ENCODE peak calls at places on chromosomes 5 and 9, in five cellular contexts. One of them, this sample, is unnamed.

GRCh38 chr5:27706832-27707231 is 668.4 kb upstream of the CDH9 start:
- DNase-seq in left colon: no peak
- DNase-seq in foreskin fibroblast: no peak
- DNase-seq in pancreas: no peak
- DNase-seq in NCI-H1105 treated with DMSO at 0.1 percent for 48 hours: no peak
- DNase-seq in this sample: no peak

GRCh38 chr5:36728697-36729543 is 122.5 kb downstream of the SLC1A3 start:
- DNase-seq in left colon: no peak
- DNase-seq in foreskin fibroblast: peak
- DNase-seq in NCI-H1105 treated with DMSO at 0.1 percent for 48 hours: peak
- DNase-seq in pancreas: no peak
- DNase-seq in this sample: peak

GRCh38 chr5:112366987-112367386 is 52.1 kb downstream of the EPB41L4A start:
- DNase-seq in left colon: no peak
- DNase-seq in pancreas: no peak
- DNase-seq in foreskin fibroblast: no peak
- DNase-seq in NCI-H1105 treated with DMSO at 0.1 percent for 48 hours: no peak
- DNase-seq in this sample: peak

GRCh38 chr5:134436523-134437339 is 25.1 kb upstream of the CDKN2AIPNL start:
- DNase-seq in pancreas: peak
- DNase-seq in left colon: peak
- DNase-seq in foreskin fibroblast: peak
- DNase-seq in NCI-H1105 treated with DMSO at 0.1 percent for 48 hours: peak
- DNase-seq in this sample: peak

GRCh38 chr9:7258688-7259396 is 501.1 kb downstream of the KDM4C start:
- DNase-seq in foreskin fibroblast: no peak
- DNase-seq in left colon: no peak
- DNase-seq in pancreas: no peak
- DNase-seq in NCI-H1105 treated with DMSO at 0.1 percent for 48 hours: peak
- DNase-seq in this sample: no peak

GRCh38 chr5:122156724-122157325 is 27.5 kb downstream of the ZNF474 start:
- DNase-seq in foreskin fibroblast: peak
- DNase-seq in left colon: no peak
- DNase-seq in NCI-H1105 treated with DMSO at 0.1 percent for 48 hours: no peak
- DNase-seq in pancreas: no peak
- DNase-seq in this sample: no peak

GRCh38 chr5:85132269-85132668 is 747.6 kb upstream of the EDIL3 start:
- DNase-seq in pancreas: no peak
- DNase-seq in NCI-H1105 treated with DMSO at 0.1 percent for 48 hours: no peak
- DNase-seq in foreskin fibroblast: no peak
- DNase-seq in left colon: no peak
- DNase-seq in this sample: no peak

GRCh38 chr5:102856374-102856748 is 101.3 kb downstream of the PAM start:
- DNase-seq in NCI-H1105 treated with DMSO at 0.1 percent for 48 hours: no peak
- DNase-seq in left colon: no peak
- DNase-seq in pancreas: no peak
- DNase-seq in foreskin fibroblast: peak
- DNase-seq in this sample: peak

GRCh38 chr9:124447297-124447661 is 3.0 kb upstream of the ADGRD2 start:
- DNase-seq in NCI-H1105 treated with DMSO at 0.1 percent for 48 hours: no peak
- DNase-seq in foreskin fibroblast: no peak
- DNase-seq in left colon: no peak
- DNase-seq in pancreas: no peak
- DNase-seq in this sample: no peak

GRCh38 chr5:173786296-173787187 is 101.6 kb upstream of the CPEB4 start:
- DNase-seq in NCI-H1105 treated with DMSO at 0.1 percent for 48 hours: no peak
- DNase-seq in foreskin fibroblast: no peak
- DNase-seq in left colon: no peak
- DNase-seq in pancreas: no peak
- DNase-seq in this sample: no peak

GRCh38 chr5:173025651-173026050 is 30.5 kb upstream of the CREBRF start:
- DNase-seq in pancreas: no peak
- DNase-seq in left colon: no peak
- DNase-seq in NCI-H1105 treated with DMSO at 0.1 percent for 48 hours: no peak
- DNase-seq in foreskin fibroblast: no peak
- DNase-seq in this sample: no peak

GRCh38 chr9:137453643-137454081 is 5.5 kb downstream of the NSMF start:
- DNase-seq in pancreas: peak
- DNase-seq in left colon: peak
- DNase-seq in NCI-H1105 treated with DMSO at 0.1 percent for 48 hours: peak
- DNase-seq in foreskin fibroblast: peak
- DNase-seq in this sample: peak

GRCh38 chr5:548256-548655 is 24.0 kb upstream of the SLC9A3 start:
- DNase-seq in pancreas: no peak
- DNase-seq in left colon: peak
- DNase-seq in foreskin fibroblast: no peak
- DNase-seq in NCI-H1105 treated with DMSO at 0.1 percent for 48 hours: no peak
- DNase-seq in this sample: no peak

GRCh38 chr9:105309531-105309931 is 65.1 kb downstream of the SLC44A1 start:
- DNase-seq in left colon: no peak
- DNase-seq in pancreas: no peak
- DNase-seq in foreskin fibroblast: no peak
- DNase-seq in NCI-H1105 treated with DMSO at 0.1 percent for 48 hours: peak
- DNase-seq in this sample: no peak

GRCh38 chr5:154042751-154043150 is 4.0 kb downstream of the MFAP3 start:
- DNase-seq in left colon: no peak
- DNase-seq in pancreas: no peak
- DNase-seq in foreskin fibroblast: no peak
- DNase-seq in NCI-H1105 treated with DMSO at 0.1 percent for 48 hours: no peak
- DNase-seq in this sample: no peak

GRCh38 chr9:27655454-27655853 is 82.2 kb upstream of the C9orf72 start:
- DNase-seq in foreskin fibroblast: no peak
- DNase-seq in pancreas: no peak
- DNase-seq in left colon: no peak
- DNase-seq in NCI-H1105 treated with DMSO at 0.1 percent for 48 hours: no peak
- DNase-seq in this sample: no peak

GRCh38 chr9:89154218-89154617 is 24.4 kb downstream of the SHC3 start:
- DNase-seq in foreskin fibroblast: no peak
- DNase-seq in left colon: no peak
- DNase-seq in pancreas: no peak
- DNase-seq in NCI-H1105 treated with DMSO at 0.1 percent for 48 hours: no peak
- DNase-seq in this sample: no peak

GRCh38 chr9:89598926-89599325 is 5.9 kb upstream of the GADD45G start:
- DNase-seq in NCI-H1105 treated with DMSO at 0.1 percent for 48 hours: no peak
- DNase-seq in pancreas: no peak
- DNase-seq in foreskin fibroblast: no peak
- DNase-seq in left colon: no peak
- DNase-seq in this sample: no peak